ENCODE peak calls at places on chromosomes 4 and X, in four cellular contexts. N, T, L and X are unnamed samples.

GRCh38 chr4:23463071-23463470 is 426.8 kb downstream of the PPARGC1A start:
- DNase-seq in N (no peak), T (no peak), L (no peak), X (no peak)

GRCh38 chrX:72314242-72314641 is 8.5 kb upstream of the CITED1 start:
- DNase-seq in N (no peak), T (no peak), L (no peak), X (no peak)

GRCh38 chrX:82087699-82088098 is 885.8 kb downstream of the SH3BGRL start:
- DNase-seq in N (no peak), T (no peak), L (no peak), X (no peak)

GRCh38 chr4:106186201-106186600 is 129.8 kb downstream of the TBCK start:
- DNase-seq in N (no peak), T (no peak), L (no peak), X (no peak)

GRCh38 chr4:173794662-173795061 is 264.6 kb upstream of the HAND2 start:
- DNase-seq in N (no peak), T (no peak), L (no peak), X (no peak)

GRCh38 chr4:186149872-186150271 is 41.5 kb upstream of the CYP4V2 start:
- DNase-seq in N (peak; percentile 39), T (no peak), L (no peak), X (peak; percentile 87)

GRCh38 chrX:130057209-130057608 is 53.1 kb downstream of the ELF4 start:
- DNase-seq in N (no peak), T (no peak), L (no peak), X (peak; percentile 45)

GRCh38 chr4:69860007-69860406 is at the start of gene SULT1E1:
- DNase-seq in N (no peak), T (no peak), L (no peak), X (no peak)

GRCh38 chr4:146340798-146341197 is 126.5 kb downstream of the REELD1 start:
- DNase-seq in N (no peak), T (no peak), L (no peak), X (no peak)

GRCh38 chr4:16187455-16187854 is 38.8 kb downstream of the TAPT1 start:
- DNase-seq in N (no peak), T (no peak), L (no peak), X (no peak)

GRCh38 chr4:25223770-25224375 is 10.0 kb upstream of the PI4K2B start:
- DNase-seq in N (no peak), T (no peak), L (no peak), X (peak; percentile 81)

GRCh38 chr4:153655928-153656327 is 28.2 kb upstream of the TLR2 start:
- DNase-seq in N (no peak), T (no peak), L (no peak), X (no peak)

GRCh38 chrX:109660756-109661155 is 35.8 kb upstream of the KCNE5 start:
- DNase-seq in N (no peak), T (no peak), L (no peak), X (no peak)

GRCh38 chrX:153981231-153981630 is 8.7 kb downstream of the TMEM187 start:
- DNase-seq in N (no peak), T (no peak), L (no peak), X (no peak)

GRCh38 chrX:12058087-12058486 is 80.2 kb upstream of the FRMPD4 start:
- DNase-seq in N (no peak), T (no peak), L (no peak), X (no peak)
- H2AFZ ChIP-seq in N (no peak overlapping the region), T (no peak overlapping the region), L (no peak overlapping the region), X (no peak overlapping the region)

DNA sequence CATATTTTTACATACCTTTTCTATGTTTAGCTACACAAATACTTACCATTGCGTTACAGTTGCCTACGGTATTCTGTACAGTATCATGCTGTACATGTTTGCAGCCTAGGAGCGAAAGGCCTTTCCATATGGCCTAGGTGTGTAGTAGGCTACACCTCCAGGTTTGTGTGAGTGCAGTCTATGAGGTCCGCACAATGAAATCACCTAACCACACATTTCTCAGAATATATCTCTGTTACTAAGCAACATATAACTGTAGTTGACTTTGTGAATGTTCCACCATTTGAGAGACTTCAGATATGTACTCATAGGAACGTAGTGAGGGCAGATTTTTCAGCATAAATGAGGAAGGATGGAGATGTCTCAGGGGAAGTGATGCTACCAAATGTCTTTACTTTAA is 62.6 kb downstream of the WWC2 start:
- DNase-seq in N (no peak), T (no peak), L (no peak), X (no peak)
- TF ChIP-seq HDAC6 in N (no peak), T (no peak), L (no peak), X (no peak)

DNA sequence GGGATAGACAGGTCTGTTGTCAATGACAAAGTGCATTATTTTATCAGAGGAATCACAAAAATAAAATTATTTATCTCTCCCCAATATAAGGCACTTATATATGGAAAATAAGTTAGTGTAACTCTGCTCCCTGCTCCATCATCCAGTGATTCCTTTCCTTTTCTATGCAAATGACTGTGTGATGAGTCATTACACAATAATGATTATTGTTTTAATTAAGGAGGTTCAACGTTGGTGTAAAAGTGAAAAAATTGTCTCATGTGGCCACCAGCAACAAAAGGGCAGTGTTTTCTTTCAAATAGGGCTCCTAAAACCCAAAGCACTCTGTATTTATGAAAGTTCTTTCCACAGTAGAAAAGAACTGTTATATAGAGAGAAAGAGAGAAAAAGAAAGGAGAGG is 16.7 kb downstream of the SLC7A11 start:
- DNase-seq in N (no peak), T (no peak), L (no peak), X (no peak)
- H2AFZ ChIP-seq in N (no peak overlapping the region), T (no peak overlapping the region), L (no peak overlapping the region), X (no peak overlapping the region)

GRCh38 chrX:75086731-75087195 is 69.3 kb downstream of the ABCB7 start:
- DNase-seq in N (no peak), T (no peak), L (no peak), X (no peak)
- TF ChIP-seq HDAC6 in N (no peak), T (no peak), L (no peak), X (no peak)

DNA sequence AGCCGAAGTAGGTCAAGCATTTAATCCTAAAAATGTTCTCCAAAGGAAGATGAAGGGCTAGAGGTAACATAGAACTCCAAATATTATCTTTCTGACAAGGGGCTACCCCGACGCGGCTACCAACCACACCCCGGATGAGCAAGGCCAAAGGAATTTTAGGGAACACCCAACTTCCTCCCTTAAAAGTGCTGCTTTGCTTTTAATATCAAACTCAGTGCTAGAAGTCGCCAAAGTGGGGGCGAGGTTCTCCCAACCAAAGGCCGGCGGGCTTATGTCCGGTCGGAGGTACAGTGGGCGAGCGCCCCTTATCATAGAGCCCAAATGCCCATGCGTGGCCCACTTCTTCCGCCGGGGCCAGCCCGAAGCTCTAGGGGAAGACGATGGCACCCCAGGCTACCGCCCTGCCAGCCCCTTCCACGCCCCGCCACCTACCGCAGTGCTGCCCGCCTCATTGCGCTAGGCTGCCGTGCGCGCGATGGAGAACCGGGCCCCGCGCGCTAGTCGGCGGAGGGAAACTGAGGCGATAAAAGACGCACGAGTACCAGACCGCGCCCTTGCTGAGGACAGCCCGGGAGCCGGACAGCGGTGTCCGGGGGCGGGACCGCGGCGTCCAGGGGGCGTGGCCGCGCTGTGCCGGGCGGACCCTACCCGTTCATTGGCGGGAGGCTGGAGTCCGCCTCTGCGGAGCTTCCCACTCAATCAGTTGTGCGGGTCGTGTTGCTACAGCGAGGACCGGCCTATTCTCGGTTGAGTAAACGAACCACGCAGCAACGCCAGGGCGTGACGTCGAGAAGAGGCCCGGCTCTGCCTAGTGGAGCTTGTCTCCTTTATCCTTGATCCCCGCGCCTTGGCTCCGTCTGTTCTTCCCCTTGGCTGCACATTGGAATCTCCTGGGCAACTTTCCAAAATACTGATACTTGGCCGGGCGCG is at the start of gene ACOT9:
- DNase-seq in N (peak; percentile 88), T (peak; percentile 95), L (peak; percentile 53), X (peak; percentile 56)
- H2AFZ ChIP-seq in N (no peak within 1 kb of the TSS), T (peak within 1 kb of the TSS; percentile 84), L (peak within 1 kb of the TSS; percentile 48), X (peak within 1 kb of the TSS; percentile 65)